ENCODE peak calls at places on chromosomes 13 and 19, in five cellular contexts. X is WTC11, L is A549, R is tibial artery, S is uterus. U is an unnamed sample.

GRCh38 chr13:35994131-35994966 is 136.8 kb downstream of the DCLK1 start:
- DNase-seq in X (no peak), L (no peak), R (peak), S (peak), U (no peak)

GRCh38 chr13:69458013-69458412 is 649.6 kb upstream of the ATXN8OS start:
- DNase-seq in X (no peak), L (no peak), R (no peak), S (no peak), U (no peak)

GRCh38 chr13:31264146-31264545 is 64.4 kb downstream of the B3GLCT start:
- DNase-seq in X (no peak), L (no peak), R (no peak), S (no peak), U (no peak)

GRCh38 chr13:24116103-24116502 is 44.4 kb upstream of the SPATA13 start:
- DNase-seq in X (no peak), L (no peak), R (no peak), S (no peak), U (no peak)

GRCh38 chr13:112894673-112895481 is 74.1 kb upstream of the MCF2L start:
- DNase-seq in X (peak), L (no peak), R (no peak), S (no peak), U (peak)

GRCh38 chr19:12133069-12133468 is 7.1 kb downstream of the ZNF20 start:
- DNase-seq in X (no peak), L (no peak), R (no peak), S (no peak), U (no peak)

GRCh38 chr13:110683203-110683883 is 22.6 kb downstream of the CARS2 start:
- DNase-seq in X (no peak), L (no peak), R (no peak), S (no peak), U (no peak)

GRCh38 chr19:2306971-2307370 is 983 bp downstream of the LINGO3 start:
- DNase-seq in X (no peak), L (no peak), R (no peak), S (no peak), U (no peak)

GRCh38 chr13:45658586-45659235 is 43.2 kb upstream of the ERICH6B start:
- DNase-seq in X (no peak), L (no peak), R (no peak), S (no peak), U (no peak)

GRCh38 chr19:42024622-42025111 is 30.6 kb upstream of the ATP1A3 start:
- DNase-seq in X (no peak), L (no peak), R (no peak), S (peak), U (no peak)

DNA sequence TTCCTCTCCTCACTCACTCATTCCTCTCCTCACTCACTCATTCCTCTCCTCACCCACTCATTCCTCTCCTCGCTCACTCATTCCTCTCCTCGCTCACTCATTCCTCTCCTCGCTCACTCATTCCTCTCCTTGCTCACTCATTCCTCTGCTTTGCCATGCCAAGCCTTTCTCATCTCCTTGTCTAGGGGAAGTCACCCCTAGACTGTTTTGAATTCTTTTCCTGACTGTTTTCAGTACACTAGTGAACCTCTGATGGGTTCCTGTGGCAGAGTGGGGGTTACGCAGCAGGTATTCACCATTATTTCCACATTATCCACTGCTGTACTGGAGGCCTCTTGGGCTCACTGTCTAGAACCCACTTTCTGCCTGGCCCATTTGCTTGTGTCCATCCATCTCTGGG is 1.2 kb downstream of the CYP4F8 start:
- DNase-seq in X (no peak), L (no peak), R (no peak), S (no peak), U (no peak)
- TF ChIP-seq CTCF in X (no peak), L (no peak), R (no peak), S (no peak), U (no peak)

GRCh38 chr19:4428326-4428975 is 26.0 kb downstream of the CHAF1A start:
- DNase-seq in X (no peak), L (no peak), R (no peak), S (no peak), U (no peak)

GRCh38 chr19:4432918-4433506 is 24.6 kb downstream of the UBXN6 start:
- DNase-seq in X (no peak), L (no peak), R (no peak), S (no peak), U (no peak)

GRCh38 chr19:4429266-4430200 is 27.1 kb downstream of the CHAF1A start:
- DNase-seq in X (no peak), L (no peak), R (no peak), S (no peak), U (no peak)

GRCh38 chr19:4430760-4431159 is 26.8 kb downstream of the UBXN6 start:
- DNase-seq in X (no peak), L (no peak), R (no peak), S (no peak), U (no peak)

GRCh38 chr19:4431808-4432674 is 25.6 kb downstream of the UBXN6 start:
- DNase-seq in X (no peak), L (no peak), R (no peak), S (no peak), U (no peak)
- TF ChIP-seq CTCF in X (no peak), L (no peak), R (no peak), S (no peak), U (no peak)

DNA sequence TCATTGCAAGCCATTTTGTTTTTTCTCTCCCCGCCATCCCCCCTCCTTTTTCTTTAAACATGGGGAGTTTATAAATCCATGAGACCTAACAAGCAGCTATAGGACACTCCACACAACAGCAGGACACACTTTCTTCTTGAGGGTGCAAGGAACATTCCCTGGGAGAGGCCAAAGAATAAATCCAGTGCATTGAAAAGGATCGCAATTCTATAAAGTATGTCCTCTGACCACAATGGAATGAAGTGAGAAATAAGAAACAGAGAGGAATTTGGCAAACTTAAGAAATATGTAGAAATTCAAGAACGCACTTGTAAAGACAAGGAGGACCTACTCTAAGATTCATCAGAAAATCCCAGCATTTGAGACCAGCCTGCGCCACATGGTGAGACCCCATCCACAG is 11.9 kb downstream of the KLF2 start:
- DNase-seq in X (no peak), L (no peak), R (no peak), S (no peak), U (no peak)
- TF ChIP-seq CTCF in X (no peak), L (no peak), R (no peak), S (no peak), U (no peak)

DNA sequence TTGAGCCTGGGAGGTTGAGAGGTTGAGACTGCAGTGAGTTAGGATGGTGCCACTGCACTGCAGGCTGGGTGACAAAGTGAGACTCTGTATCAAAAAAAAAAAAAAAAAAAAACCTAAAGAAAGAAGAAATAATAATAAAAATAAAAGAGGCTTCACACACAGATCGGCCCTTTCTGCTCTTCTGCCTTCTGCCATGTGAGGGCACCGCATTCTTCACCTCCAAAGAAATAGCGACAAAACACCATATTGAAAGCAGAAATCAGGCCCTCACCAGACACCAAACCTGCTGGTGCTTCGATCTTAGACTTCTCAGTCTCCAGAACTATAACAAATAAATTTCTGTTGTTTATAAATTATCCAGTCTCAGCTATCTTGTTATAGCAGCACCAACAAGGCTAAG is 3.0 kb downstream of the ZNF649 start:
- DNase-seq in X (no peak), L (no peak), R (no peak), S (no peak), U (no peak)
- TF ChIP-seq CTCF in X (no peak), L (no peak), R (no peak), S (no peak), U (no peak)

DNA sequence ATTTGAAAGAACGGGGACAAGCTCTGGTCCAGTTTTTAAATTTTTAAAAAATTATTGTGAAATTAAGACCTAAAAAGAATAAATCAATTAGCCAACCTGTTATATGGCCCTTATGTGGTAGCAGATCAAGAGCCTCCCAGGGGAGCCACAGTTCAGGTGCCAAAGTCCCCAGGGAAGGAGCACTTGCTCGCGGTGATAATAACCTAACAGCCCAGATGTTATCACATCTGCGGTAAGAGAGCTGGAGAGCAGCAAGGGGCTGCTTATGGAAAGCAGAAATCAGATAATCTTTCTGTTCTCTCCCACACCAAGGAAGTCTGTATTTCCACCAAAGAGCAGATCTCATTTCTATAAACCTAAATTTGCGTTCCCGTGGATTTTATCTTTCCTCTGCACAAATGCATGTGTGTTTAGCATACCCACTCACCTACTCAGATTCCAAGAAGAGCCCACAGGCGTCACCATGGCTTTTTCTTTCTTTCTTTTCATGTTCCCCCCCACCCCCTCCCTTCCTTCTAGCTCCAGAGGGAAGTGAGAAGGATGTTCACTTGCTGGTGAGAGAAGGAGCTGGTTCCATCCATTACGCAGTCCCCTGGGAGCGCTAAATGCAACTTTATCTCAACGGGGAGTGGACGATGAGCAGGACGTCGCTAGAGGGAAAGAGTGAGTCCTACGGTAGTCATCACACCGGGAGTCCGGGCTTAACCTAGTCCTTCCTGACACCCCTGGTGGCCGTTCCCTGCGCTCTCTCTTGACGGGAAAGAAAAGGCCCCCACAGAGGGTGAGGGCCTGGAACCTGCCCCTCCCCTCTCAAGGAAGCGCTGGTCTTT is 1.6 kb upstream of the POU4F1 start:
- DNase-seq in X (peak), L (peak), R (no peak), S (no peak), U (peak)
- TF ChIP-seq CTCF in X (no peak), L (no peak), R (no peak), S (no peak), U (peak)